ENCODE peak calls at places on chromosome 11, in eight cellular contexts. K, O, I, N, V, E, Z and B are unnamed samples.

GRCh38 chr11:116925050-116925449 is 87.6 kb upstream of the APOA1 start:
- DNase-seq in K (no peak), O (no peak), I (no peak), N (no peak), V (no peak), E (peak; percentile 11), Z (no peak), B (no peak)

GRCh38 chr11:58567889-58568512 is 7.7 kb downstream of the LPXN start:
- DNase-seq in K (peak; percentile 75), O (peak; percentile 41), I (peak; percentile 78), N (peak; percentile 76), V (peak; percentile 64), E (peak; percentile 53), Z (peak; percentile 58), B (peak; percentile 48)

GRCh38 chr11:123194308-123195181 is 503 bp downstream of the CLMP start:
- DNase-seq in K (no peak), O (no peak), I (no peak), N (peak; percentile 70), V (no peak), E (no peak), Z (no peak), B (no peak)

GRCh38 chr11:129804012-129804411 is 11.6 kb upstream of the TMEM45B start:
- DNase-seq in K (peak; percentile 56), O (no peak), I (no peak), N (no peak), V (no peak), E (no peak), Z (no peak), B (no peak)

GRCh38 chr11:2127357-2127971 is 11.7 kb downstream of the IGF2 start:
- DNase-seq in K (no peak), O (no peak), I (no peak), N (no peak), V (no peak), E (no peak), Z (no peak), B (no peak)

GRCh38 chr11:84019576-84020194 is 733.5 kb upstream of the CCDC90B start:
- DNase-seq in K (no peak), O (no peak), I (no peak), N (peak; percentile 53), V (peak; percentile 79), E (no peak), Z (no peak), B (no peak)

GRCh38 chr11:105609341-105609781 is 512 bp upstream of the GRIA4 start:
- DNase-seq in K (no peak), O (no peak), I (peak; percentile 17), N (peak; percentile 59), V (peak; percentile 60), E (no peak), Z (peak; percentile 87), B (no peak)

GRCh38 chr11:9796854-9797253 is 133.0 kb downstream of the SWAP70 start:
- DNase-seq in K (no peak), O (no peak), I (no peak), N (no peak), V (no peak), E (no peak), Z (no peak), B (no peak)